ENCODE peak calls at places on chromosomes 1 and 21, in seven cellular contexts. B, L, E, N, Y, F and I are unnamed samples.
A peak's percentile ranks its signal among the peaks of the same experiment; 100 is the strongest.

GRCh38 chr1:23810818-23811420 is 10.4 kb upstream of the GALE start:
- DNase-seq in B (no peak), L (no peak), E (no peak), N (no peak), Y (peak; percentile 56), F (peak; percentile 80), I (peak; percentile 48)

GRCh38 chr1:205028954-205029353 is 14.1 kb upstream of the CNTN2 start:
- DNase-seq in B (no peak), L (no peak), E (no peak), N (no peak), Y (no peak), F (no peak), I (no peak)

GRCh38 chr1:235532350-235532749 is 28.1 kb upstream of the B3GALNT2 start:
- DNase-seq in B (no peak), L (no peak), E (no peak), N (no peak), Y (no peak), F (no peak), I (no peak)

GRCh38 chr1:223417903-223418663 is 24.9 kb downstream of the CCDC185 start:
- DNase-seq in B (no peak), L (no peak), E (no peak), N (no peak), Y (no peak), F (no peak), I (no peak)

GRCh38 chr1:13826591-13826990 is 126.6 kb downstream of the PRDM2 start:
- DNase-seq in B (no peak), L (no peak), E (no peak), N (no peak), Y (no peak), F (no peak), I (no peak)

GRCh38 chr1:77031101-77031662 is 163.9 kb downstream of the ST6GALNAC5 start:
- DNase-seq in B (no peak), L (no peak), E (no peak), N (no peak), Y (no peak), F (no peak), I (no peak)

GRCh38 chr21:43262427-43262826 is 93.6 kb downstream of the CRYAA start:
- DNase-seq in B (no peak), L (peak; percentile 10), E (peak; percentile 36), N (no peak), Y (peak; percentile 62), F (peak; percentile 77), I (no peak)

GRCh38 chr1:184882649-184883303 is 91.5 kb downstream of the NIBAN1 start:
- DNase-seq in B (peak; percentile 65), L (no peak), E (peak; percentile 57), N (peak; percentile 54), Y (no peak), F (no peak), I (no peak)

GRCh38 chr1:17438176-17438976 is 1.1 kb downstream of the RCC2 start:
- DNase-seq in B (peak; percentile 49), L (peak; percentile 55), E (peak; percentile 88), N (peak; percentile 35), Y (peak; percentile 74), F (peak; percentile 66), I (peak; percentile 60)

GRCh38 chr1:206685256-206685748 is 597 bp downstream of the MAPKAPK2 start:
- DNase-seq in B (no peak), L (peak; percentile 59), E (peak; percentile 76), N (peak; percentile 54), Y (peak; percentile 70), F (no peak), I (no peak)

GRCh38 chr1:209367031-209367813 is 216.3 kb upstream of the CAMK1G start:
- DNase-seq in B (no peak), L (no peak), E (no peak), N (no peak), Y (no peak), F (no peak), I (no peak)

GRCh38 chr1:180542530-180543171 is 16.1 kb upstream of the OVAAL start:
- DNase-seq in B (no peak), L (no peak), E (no peak), N (no peak), Y (no peak), F (no peak), I (no peak)

GRCh38 chr1:151635479-151636072 is 23.7 kb downstream of the SNX27 start:
- DNase-seq in B (no peak), L (no peak), E (no peak), N (no peak), Y (no peak), F (no peak), I (no peak)

GRCh38 chr1:161720956-161721737 is at the start of gene FCRLB:
- DNase-seq in B (no peak), L (no peak), E (no peak), N (no peak), Y (no peak), F (no peak), I (no peak)

GRCh38 chr1:184597652-184598357 is 156.9 kb downstream of the EDEM3 start:
- DNase-seq in B (no peak), L (no peak), E (no peak), N (no peak), Y (no peak), F (no peak), I (no peak)

GRCh38 chr1:155250246-155250632 is 5.0 kb downstream of the ENTREP3 start:
- DNase-seq in B (no peak), L (no peak), E (no peak), N (no peak), Y (no peak), F (no peak), I (no peak)

GRCh38 chr21:41133896-41134522 is 34.0 kb upstream of the BACE2 start:
- DNase-seq in B (no peak), L (no peak), E (no peak), N (no peak), Y (no peak), F (no peak), I (no peak)

GRCh38 chr1:112672009-112672408 is 2.5 kb upstream of the MOV10 start:
- DNase-seq in B (no peak), L (no peak), E (no peak), N (no peak), Y (no peak), F (no peak), I (no peak)

GRCh38 chr21:34534522-34534921 is 22.5 kb upstream of the KCNE1 start:
- DNase-seq in B (no peak), L (no peak), E (no peak), N (no peak), Y (no peak), F (no peak), I (no peak)

GRCh38 chr1:247043406-247043805 is 35.2 kb downstream of the ZNF670 start:
- DNase-seq in B (no peak), L (no peak), E (no peak), N (no peak), Y (no peak), F (no peak), I (no peak)

GRCh38 chr1:247047702-247048101 is 30.9 kb downstream of the ZNF670 start:
- DNase-seq in B (no peak), L (no peak), E (no peak), N (no peak), Y (no peak), F (no peak), I (no peak)

GRCh38 chr1:247047260-247047659 is 31.4 kb downstream of the ZNF670 start:
- DNase-seq in B (no peak), L (no peak), E (no peak), N (no peak), Y (no peak), F (no peak), I (no peak)
- H3K9me3 ChIP-seq in B (peaks cover 24% of the 10 kb centered on the region), L (no peaks in the 10 kb centered on the region), E (peaks cover 12% of the 10 kb centered on the region), N (peaks cover 15% of the 10 kb centered on the region), Y (peaks cover 25% of the 10 kb centered on the region), F (peaks cover 59% of the 10 kb centered on the region), I (peaks cover 13% of the 10 kb centered on the region)

GRCh38 chr1:245380790-245381535 is 226.2 kb downstream of the KIF26B start:
- DNase-seq in B (no peak), L (no peak), E (no peak), N (no peak), Y (no peak), F (no peak), I (no peak)
- H3K9me3 ChIP-seq in B (no peaks in the 10 kb centered on the region), L (no peaks in the 10 kb centered on the region), E (no peaks in the 10 kb centered on the region), N (no peaks in the 10 kb centered on the region), Y (no peaks in the 10 kb centered on the region), F (no peaks in the 10 kb centered on the region), I (no peaks in the 10 kb centered on the region)

GRCh38 chr1:66383168-66383567 is 150.8 kb upstream of the SGIP1 start:
- DNase-seq in B (no peak), L (no peak), E (no peak), N (no peak), Y (no peak), F (no peak), I (no peak)

GRCh38 chr1:66384258-66384657 is 149.7 kb upstream of the SGIP1 start:
- DNase-seq in B (no peak), L (no peak), E (no peak), N (no peak), Y (no peak), F (no peak), I (no peak)

GRCh38 chr1:66388918-66389317 is 145.0 kb upstream of the SGIP1 start:
- DNase-seq in B (no peak), L (no peak), E (no peak), N (no peak), Y (no peak), F (no peak), I (no peak)

GRCh38 chr1:66383602-66384001 is 150.4 kb upstream of the SGIP1 start:
- DNase-seq in B (no peak), L (no peak), E (no peak), N (no peak), Y (no peak), F (no peak), I (no peak)

DNA sequence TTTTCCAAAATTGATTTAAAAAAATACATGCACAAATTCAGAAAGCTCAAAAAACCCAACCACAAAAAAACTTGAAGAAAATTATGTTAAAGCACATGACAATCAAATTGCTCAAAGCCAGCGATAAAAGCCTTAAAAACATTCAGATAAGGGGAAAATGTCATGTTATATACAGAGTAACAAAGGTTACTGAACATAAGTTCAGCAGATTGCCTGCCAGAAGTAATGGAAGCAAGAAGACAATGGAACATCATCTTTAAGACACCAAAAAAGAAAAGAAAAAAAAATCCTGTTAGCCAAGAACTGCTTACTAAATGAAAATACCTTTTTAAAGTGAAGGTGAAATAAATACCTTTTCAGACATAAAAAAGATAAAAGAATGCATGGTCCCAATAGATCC is 147.2 kb upstream of the SGIP1 start:
- DNase-seq in B (no peak), L (no peak), E (no peak), N (no peak), Y (no peak), F (no peak), I (no peak)
- H3K9me3 ChIP-seq in B (no peaks in the 10 kb centered on the region), L (no peaks in the 10 kb centered on the region), E (no peaks in the 10 kb centered on the region), N (no peaks in the 10 kb centered on the region), Y (peaks cover 8% of the 10 kb centered on the region), F (peaks cover 32% of the 10 kb centered on the region), I (no peaks in the 10 kb centered on the region)

DNA sequence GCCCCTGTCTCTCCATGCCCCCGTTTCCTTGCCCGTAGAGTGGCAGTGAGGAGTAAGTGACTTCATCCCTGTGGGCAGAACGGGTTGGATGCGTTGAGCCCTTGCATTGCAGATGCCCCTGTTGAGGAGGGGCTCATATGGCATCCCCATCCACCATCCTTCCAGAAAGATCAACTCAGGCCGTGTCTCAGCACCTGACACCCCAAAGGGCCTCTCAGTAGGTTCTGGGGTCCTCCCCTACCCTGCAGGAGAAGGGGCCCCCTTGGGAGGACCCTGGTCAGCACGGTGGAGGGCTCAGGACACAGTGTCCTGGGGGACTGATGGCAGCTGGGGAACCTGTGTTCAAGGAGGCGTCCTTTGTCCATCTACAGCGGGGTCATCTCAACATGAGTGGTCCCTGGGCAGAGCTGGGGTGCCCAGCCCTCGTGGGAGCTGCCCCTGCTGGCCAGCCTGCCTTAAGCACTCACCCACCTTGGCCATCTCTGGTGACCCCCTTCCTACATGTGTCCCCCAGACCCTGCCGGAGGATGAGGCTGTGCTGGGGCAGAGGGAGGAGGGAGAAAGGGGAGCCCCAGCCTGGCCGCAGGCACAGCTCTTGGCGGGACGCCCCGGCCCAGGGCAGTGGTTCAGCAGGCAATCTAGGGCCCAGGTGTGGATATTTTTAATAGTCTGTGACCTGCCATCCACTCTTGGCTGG is 48.2 kb upstream of the ACTRT2 start:
- DNase-seq in B (no peak), L (no peak), E (no peak), N (no peak), Y (no peak), F (no peak), I (no peak)
- H3K9me3 ChIP-seq in B (no peaks in the 10 kb centered on the region), L (no peaks in the 10 kb centered on the region), E (no peaks in the 10 kb centered on the region), N (no peaks in the 10 kb centered on the region), Y (no peaks in the 10 kb centered on the region), F (peaks cover 80% of the 10 kb centered on the region), I (no peaks in the 10 kb centered on the region)